ENCODE peak calls at places on chromosome 15, in nine cellular contexts. Y is lower lobe of right lung; C is fibroblast of pulmonary artery; G is WERI-Rb-1; F is CD8-positive, alpha-beta T cell; A is left lung; U is lower leg skin; M is epithelial cell of esophagus; K is heart right ventricle. T is an unnamed sample.

GRCh38 chr15:78322724-78323395 is 17.3 kb upstream of the CRABP1 start:
- DNase-seq in Y (peak; percentile 21), C (no peak), G (no peak), F (no peak), A (no peak), U (no peak), M (no peak), K (no peak), T (no peak)

GRCh38 chr15:63488432-63488910 is 15.9 kb upstream of the USP3 start:
- DNase-seq in Y (no peak), C (no peak), G (no peak), F (no peak), A (no peak), U (no peak), M (no peak), K (no peak), T (no peak)

GRCh38 chr15:31887246-31887645 is 143.1 kb upstream of the CHRNA7 start:
- DNase-seq in Y (no peak), C (no peak), G (peak; percentile 67), F (no peak), A (no peak), U (no peak), M (no peak), K (no peak), T (no peak)

GRCh38 chr15:35005933-35006332 is 17.8 kb upstream of the ZNF770 start:
- DNase-seq in Y (no peak), C (no peak), G (no peak), F (no peak), A (no peak), U (no peak), M (no peak), K (no peak), T (no peak)

GRCh38 chr15:48059786-48060185 is 61.0 kb upstream of the SLC24A5 start:
- DNase-seq in Y (peak; percentile 48), C (peak; percentile 39), G (no peak), F (no peak), A (peak; percentile 43), U (no peak), M (no peak), K (peak; percentile 41), T (no peak)

GRCh38 chr15:43465105-43465504 is 27.9 kb downstream of the TP53BP1 start:
- DNase-seq in Y (no peak), C (peak; percentile 85), G (no peak), F (no peak), A (no peak), U (no peak), M (peak; percentile 80), K (no peak), T (no peak)

GRCh38 chr15:67941643-67942315 is 101.9 kb upstream of the RNU6-1 start:
- DNase-seq in Y (no peak), C (no peak), G (no peak), F (no peak), A (no peak), U (no peak), M (peak; percentile 71), K (no peak), T (no peak)

GRCh38 chr15:90266485-90266884 is 1.0 kb downstream of the NGRN start:
- DNase-seq in Y (no peak), C (peak; percentile 26), G (no peak), F (no peak), A (no peak), U (no peak), M (peak; percentile 25), K (no peak), T (no peak)

GRCh38 chr15:64222573-64223361 is 59.9 kb upstream of the PPIB start:
- DNase-seq in Y (no peak), C (no peak), G (no peak), F (no peak), A (no peak), U (no peak), M (peak; percentile 40), K (no peak), T (no peak)

GRCh38 chr15:58886921-58887320 is 46.6 kb downstream of the SLTM start:
- DNase-seq in Y (no peak), C (no peak), G (no peak), F (no peak), A (no peak), U (no peak), M (no peak), K (no peak), T (no peak)

GRCh38 chr15:73677146-73677607 is 7.0 kb upstream of the CD276 start:
- DNase-seq in Y (peak; percentile 57), C (peak; percentile 77), G (peak; percentile 61), F (peak; percentile 57), A (peak; percentile 50), U (peak; percentile 72), M (peak; percentile 82), K (no peak), T (peak; percentile 60)

GRCh38 chr15:53759333-53759975 is at the start of gene WDR72:
- DNase-seq in Y (no peak), C (no peak), G (peak; percentile 60), F (no peak), A (peak; percentile 34), U (no peak), M (no peak), K (peak; percentile 8), T (no peak)

GRCh38 chr15:88533376-88533775 is 13.1 kb downstream of the DET1 start:
- DNase-seq in Y (no peak), C (no peak), G (no peak), F (no peak), A (no peak), U (no peak), M (no peak), K (no peak), T (no peak)

GRCh38 chr15:62572797-62573196 is 407.7 kb upstream of the C2CD4B start:
- DNase-seq in Y (no peak), C (no peak), G (no peak), F (no peak), A (no peak), U (no peak), M (no peak), K (no peak), T (no peak)

GRCh38 chr15:74954515-74954914 is 2.1 kb downstream of the RPP25 start:
- DNase-seq in Y (no peak), C (peak; percentile 85), G (peak; percentile 86), F (no peak), A (no peak), U (no peak), M (no peak), K (no peak), T (no peak)

GRCh38 chr15:77482570-77482969 is 61.9 kb downstream of the HMG20A start:
- DNase-seq in Y (no peak), C (peak; percentile 85), G (no peak), F (no peak), A (no peak), U (no peak), M (peak; percentile 50), K (no peak), T (no peak)

DNA sequence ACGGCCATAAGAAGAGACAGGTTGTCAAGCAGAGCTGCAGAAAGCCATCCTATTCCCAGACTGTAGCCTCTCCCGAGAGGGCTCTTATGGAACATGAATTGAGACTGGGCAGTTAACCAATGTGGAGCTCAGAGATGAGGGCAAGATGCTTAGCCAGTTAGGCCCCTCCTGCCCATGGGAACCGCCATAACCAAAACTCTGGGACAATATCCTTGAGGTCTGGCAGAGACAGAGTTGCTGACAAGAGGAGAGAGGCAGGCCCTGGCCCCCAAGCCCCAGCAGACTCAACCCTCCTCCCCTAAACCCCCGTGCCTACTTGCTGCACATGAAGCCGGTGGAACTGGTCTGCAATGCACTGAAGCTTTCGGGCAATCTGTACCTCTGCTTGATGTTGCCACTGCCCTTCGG is 4.8 kb downstream of the BMF start:
- DNase-seq in Y (no peak), C (no peak), G (no peak), F (no peak), A (no peak), U (no peak), M (no peak), K (no peak), T (no peak)
- H3K4me3 ChIP-seq in Y (no peak overlapping the region), C (no peak overlapping the region), G (no peak overlapping the region), F (no peak overlapping the region), A (no peak overlapping the region), U (no peak overlapping the region), M (no peak overlapping the region), K (no peak overlapping the region), T (peak overlapping the region; percentile 52)

GRCh38 chr15:39594056-39594763 is 13.3 kb downstream of the THBS1 start:
- DNase-seq in Y (no peak), C (peak; percentile 56), G (no peak), F (peak; percentile 35), A (no peak), U (no peak), M (no peak), K (no peak), T (no peak)
- TF ChIP-seq CTCF in Y (no peak), C (no peak), G (no peak), F (no peak), A (no peak), U (no peak), M (no peak), K (peak; percentile 13), T (no peak)

DNA sequence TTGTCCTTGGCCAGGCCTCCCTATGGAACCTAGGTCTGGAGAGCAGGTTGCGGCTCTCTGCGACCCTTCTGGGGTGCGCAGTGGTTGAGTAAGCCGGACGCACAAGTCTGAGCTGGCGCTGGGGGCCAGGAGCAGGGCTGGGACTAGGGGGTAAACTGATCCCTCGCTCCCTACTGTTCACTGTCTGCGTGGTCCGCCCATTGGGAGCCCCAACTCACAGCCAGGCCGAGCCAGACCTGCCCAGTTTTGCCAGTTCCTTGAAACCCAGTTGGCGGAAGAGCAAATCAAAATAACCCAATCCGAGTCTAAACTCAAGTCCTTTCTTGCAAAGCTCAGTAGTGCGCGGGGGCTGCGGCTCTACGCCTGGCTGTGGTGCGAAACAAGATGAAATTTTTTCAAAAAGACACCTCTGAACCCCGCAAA is 17.5 kb downstream of the RGMA start:
- DNase-seq in Y (no peak), C (peak; percentile 41), G (no peak), F (no peak), A (no peak), U (no peak), M (peak; percentile 27), K (no peak), T (no peak)
- H3K4me3 ChIP-seq in Y (peak overlapping the region; percentile 65), C (peak overlapping the region; percentile 71), G (no peak overlapping the region), F (no peak overlapping the region), A (peak overlapping the region; percentile 51), U (peak overlapping the region; percentile 29), M (peak overlapping the region; percentile 84), K (peak overlapping the region; percentile 64), T (no peak overlapping the region)

GRCh38 chr15:100672959-100673358 is 70.6 kb downstream of the ASB7 start:
- DNase-seq in Y (no peak), C (no peak), G (no peak), F (no peak), A (no peak), U (no peak), M (no peak), K (no peak), T (no peak)

GRCh38 chr15:100669260-100669659 is 66.9 kb downstream of the ASB7 start:
- DNase-seq in Y (no peak), C (no peak), G (no peak), F (no peak), A (no peak), U (no peak), M (no peak), K (no peak), T (no peak)

GRCh38 chr15:100671124-100671680 is 68.8 kb downstream of the ASB7 start:
- DNase-seq in Y (no peak), C (no peak), G (no peak), F (no peak), A (no peak), U (no peak), M (no peak), K (no peak), T (no peak)

GRCh38 chr15:100670505-100671021 is 68.2 kb downstream of the ASB7 start:
- DNase-seq in Y (no peak), C (no peak), G (no peak), F (no peak), A (no peak), U (no peak), M (no peak), K (no peak), T (no peak)

GRCh38 chr15:100671858-100672543 is 69.6 kb downstream of the ASB7 start:
- DNase-seq in Y (no peak), C (peak; percentile 58), G (peak; percentile 23), F (no peak), A (no peak), U (no peak), M (peak; percentile 34), K (no peak), T (no peak)
- TF ChIP-seq CTCF in Y (peak; percentile 44), C (peak; percentile 73), G (peak; percentile 73), F (no peak), A (no peak), U (no peak), M (peak; percentile 59), K (peak; percentile 49), T (no peak)